ENCODE peak calls at places on chromosomes 11 and 22, in nine cellular contexts. R is hepatocyte; H is CD8-positive, alpha-beta memory T cell; G is RCC 7860; X is fibroblast of mammary gland; M is dorsolateral prefrontal cortex; B is spleen; Q is AG04450; T is hypothalamus. V is an unnamed sample.

GRCh38 chr11:112440518-112440917 is 179.9 kb upstream of the PLET1 start:
- DNase-seq in R (no peak), H (no peak), G (no peak), X (peak), M (no peak), B (no peak), Q (no peak), T (no peak), V (no peak)

GRCh38 chr11:121671276-121672168 is 218.8 kb upstream of the SORL1-AS1 start:
- DNase-seq in R (peak), H (no peak), G (no peak), X (peak), M (no peak), B (no peak), Q (no peak), T (peak), V (no peak)

GRCh38 chr22:23639661-23640060 is 7.5 kb upstream of the DRICH1 start:
- DNase-seq in R (no peak), H (no peak), G (no peak), X (no peak), M (no peak), B (no peak), Q (no peak), T (no peak), V (no peak)

GRCh38 chr11:15101072-15101701 is 13.5 kb upstream of the INSC start:
- DNase-seq in R (peak), H (peak), G (peak), X (peak), M (peak), B (peak), Q (peak), T (peak), V (peak)

GRCh38 chr11:121672630-121673487 is 220.1 kb upstream of the SORL1-AS1 start:
- DNase-seq in R (peak), H (no peak), G (no peak), X (peak), M (no peak), B (no peak), Q (no peak), T (no peak), V (no peak)

GRCh38 chr22:27775698-27776409 is 25.7 kb downstream of the MN1 start:
- DNase-seq in R (no peak), H (no peak), G (no peak), X (no peak), M (no peak), B (no peak), Q (no peak), T (no peak), V (no peak)

GRCh38 chr11:125233116-125233515 is 68.6 kb downstream of the PKNOX2 start:
- DNase-seq in R (no peak), H (no peak), G (no peak), X (no peak), M (no peak), B (no peak), Q (no peak), T (no peak), V (no peak)

GRCh38 chr11:1130276-1131032 is 27.3 kb upstream of the MUC5AC start:
- DNase-seq in R (no peak), H (no peak), G (no peak), X (no peak), M (peak), B (no peak), Q (no peak), T (no peak), V (no peak)

GRCh38 chr11:44464741-44465140 is 100.7 kb upstream of the CD82 start:
- DNase-seq in R (no peak), H (no peak), G (no peak), X (peak), M (no peak), B (no peak), Q (no peak), T (no peak), V (no peak)

GRCh38 chr11:126164781-126165180 is 46.7 kb downstream of the RPUSD4 start:
- DNase-seq in R (no peak), H (no peak), G (no peak), X (no peak), M (no peak), B (peak), Q (no peak), T (no peak), V (no peak)

GRCh38 chr11:75802913-75803820 is 11.8 kb upstream of the UVRAG start:
- DNase-seq in R (peak), H (peak), G (peak), X (peak), M (peak), B (peak), Q (peak), T (peak), V (peak)

GRCh38 chr22:22042599-22043295 is 60.2 kb upstream of the TOP3B start:
- DNase-seq in R (no peak), H (no peak), G (no peak), X (no peak), M (no peak), B (no peak), Q (no peak), T (no peak), V (no peak)

GRCh38 chr11:130272336-130272735 is 42.4 kb downstream of the ZBTB44 start:
- DNase-seq in R (no peak), H (no peak), G (no peak), X (peak), M (no peak), B (no peak), Q (no peak), T (no peak), V (no peak)

GRCh38 chr22:32720924-32721323 is 80.6 kb upstream of the TIMP3 start:
- DNase-seq in R (peak), H (no peak), G (no peak), X (peak), M (no peak), B (no peak), Q (no peak), T (no peak), V (no peak)

GRCh38 chr22:17570851-17571631 is 7.7 kb downstream of the SLC25A18 start:
- DNase-seq in R (peak), H (no peak), G (no peak), X (peak), M (peak), B (peak), Q (no peak), T (peak), V (no peak)

GRCh38 chr11:111001091-111001430 is 244.5 kb upstream of the POU2AF2 start:
- DNase-seq in R (no peak), H (no peak), G (no peak), X (peak), M (no peak), B (no peak), Q (no peak), T (no peak), V (no peak)

GRCh38 chr22:38835888-38836301 is 7.9 kb downstream of the NPTXR start:
- DNase-seq in R (no peak), H (no peak), G (no peak), X (peak), M (no peak), B (no peak), Q (peak), T (no peak), V (no peak)

GRCh38 chr11:128619540-128620305 is 32.4 kb upstream of the ETS1 start:
- DNase-seq in R (no peak), H (no peak), G (no peak), X (no peak), M (no peak), B (no peak), Q (no peak), T (no peak), V (no peak)

GRCh38 chr11:17989306-17989705 is 23.5 kb downstream of the SERGEF start:
- DNase-seq in R (no peak), H (no peak), G (no peak), X (no peak), M (no peak), B (no peak), Q (no peak), T (no peak), V (no peak)

GRCh38 chr11:90737328-90738050 is 514.6 kb upstream of the CHORDC1 start:
- DNase-seq in R (no peak), H (no peak), G (no peak), X (no peak), M (no peak), B (no peak), Q (no peak), T (no peak), V (no peak)

GRCh38 chr22:47165998-47166397 is 403.5 kb downstream of the TBC1D22A start:
- DNase-seq in R (no peak), H (no peak), G (no peak), X (no peak), M (peak), B (peak), Q (no peak), T (no peak), V (peak)

GRCh38 chr22:49642741-49643140 is 184.9 kb downstream of the BRD1 start:
- DNase-seq in R (no peak), H (no peak), G (no peak), X (no peak), M (no peak), B (no peak), Q (no peak), T (no peak), V (peak)

GRCh38 chr22:38348751-38349496 is 31.7 kb upstream of the CSNK1E start:
- DNase-seq in R (no peak), H (peak), G (no peak), X (no peak), M (no peak), B (peak), Q (no peak), T (no peak), V (no peak)

V was measured in left lung.